ENCODE peak calls at places on chromosomes 2 and 18, in six cellular contexts. Y is colonic mucosa, V is left ventricle myocardium inferior, M is bronchial epithelial cell, L is pancreas, T is lower lobe of right lung. U is an unnamed sample. For H3K36me3, the result is how much of the 10 kb centered on the place peaks cover.

GRCh38 chr2:71685073-71685848 is 231.9 kb downstream of the DYSF start:
- DNase-seq in Y (no peak), V (no peak), M (no peak), L (no peak), T (no peak), U (no peak)

GRCh38 chr18:36821681-36822080 is 7.1 kb downstream of the TPGS2 start:
- DNase-seq in Y (no peak), V (no peak), M (no peak), L (no peak), T (no peak), U (no peak)

GRCh38 chr2:29560566-29560965 is 360.8 kb downstream of the ALK start:
- DNase-seq in Y (no peak), V (no peak), M (no peak), L (no peak), T (no peak), U (no peak)

GRCh38 chr2:145095641-145096435 is 575.9 kb upstream of the ZEB2 start:
- DNase-seq in Y (no peak), V (no peak), M (peak), L (no peak), T (no peak), U (no peak)

GRCh38 chr2:45506756-45507155 is 104.3 kb downstream of the SRBD1 start:
- DNase-seq in Y (no peak), V (no peak), M (no peak), L (no peak), T (no peak), U (no peak)

GRCh38 chr2:97716695-97717617 is 3.6 kb downstream of the ZAP70 start:
- DNase-seq in Y (no peak), V (peak), M (no peak), L (no peak), T (no peak), U (no peak)

GRCh38 chr18:55585586-55586521 is 2.1 kb downstream of the TCF4 start:
- DNase-seq in Y (no peak), V (no peak), M (peak), L (no peak), T (no peak), U (no peak)

GRCh38 chr2:85318222-85319182 is 9.3 kb downstream of the TGOLN2 start:
- DNase-seq in Y (no peak), V (no peak), M (peak), L (no peak), T (no peak), U (no peak)

GRCh38 chr2:219000569-219000960 is 7.3 kb upstream of the CRYBA2 start:
- DNase-seq in Y (peak), V (no peak), M (no peak), L (peak), T (no peak), U (no peak)

GRCh38 chr18:61203151-61203550 is 130.1 kb upstream of the CDH20 start:
- DNase-seq in Y (no peak), V (no peak), M (peak), L (no peak), T (no peak), U (no peak)

GRCh38 chr2:109009920-109010610 is 21.0 kb upstream of the EDAR start:
- DNase-seq in Y (no peak), V (no peak), M (peak), L (no peak), T (no peak), U (no peak)

GRCh38 chr2:58436842-58437241 is 195.7 kb upstream of the FANCL start:
- DNase-seq in Y (no peak), V (no peak), M (peak), L (no peak), T (no peak), U (no peak)

GRCh38 chr2:157056200-157056676 is 201.3 kb upstream of the GALNT5 start:
- DNase-seq in Y (no peak), V (no peak), M (peak), L (no peak), T (no peak), U (no peak)

GRCh38 chr2:27407798-27408491 is 1.4 kb downstream of the PPM1G start:
- DNase-seq in Y (peak), V (no peak), M (peak), L (no peak), T (no peak), U (peak)

GRCh38 chr18:59899298-59900221 is at the start of gene PMAIP1:
- DNase-seq in Y (peak), V (peak), M (peak), L (peak), T (peak), U (peak)

GRCh38 chr2:181552808-181553207 is 95.6 kb downstream of the ITGA4 start:
- DNase-seq in Y (no peak), V (no peak), M (peak), L (no peak), T (no peak), U (no peak)

GRCh38 chr18:46237891-46238290 is 133.7 kb downstream of the HAUS1 start:
- DNase-seq in Y (no peak), V (no peak), M (peak), L (no peak), T (no peak), U (no peak)

GRCh38 chr18:57784816-57785144 is 18.3 kb downstream of the ATP8B1 start:
- DNase-seq in Y (no peak), V (no peak), M (no peak), L (no peak), T (no peak), U (no peak)

GRCh38 chr2:239266779-239267410 is 133.9 kb downstream of the HDAC4 start:
- DNase-seq in Y (no peak), V (no peak), M (no peak), L (no peak), T (no peak), U (no peak)

GRCh38 chr18:31268985-31269406 is 49.0 kb upstream of the DSG1 start:
- DNase-seq in Y (peak), V (no peak), M (peak), L (no peak), T (no peak), U (peak)

GRCh38 chr2:15678894-15679293 is 87.2 kb downstream of the DDX1 start:
- DNase-seq in Y (no peak), V (no peak), M (no peak), L (no peak), T (no peak), U (no peak)

GRCh38 chr2:165499131-165499530 is 29.6 kb downstream of the CSRNP3 start:
- DNase-seq in Y (no peak), V (no peak), M (no peak), L (no peak), T (no peak), U (no peak)

GRCh38 chr18:841647-842370 is 29.8 kb upstream of the YES1 start:
- DNase-seq in Y (no peak), V (no peak), M (no peak), L (no peak), T (no peak), U (no peak)

GRCh38 chr18:35283923-35284794 is 5.9 kb downstream of the ZSCAN30 start:
- DNase-seq in Y (no peak), V (peak), M (no peak), L (no peak), T (no peak), U (no peak)

GRCh38 chr2:15650616-15651366 is 59.1 kb downstream of the DDX1 start:
- DNase-seq in Y (no peak), V (no peak), M (no peak), L (no peak), T (no peak), U (no peak)

GRCh38 chr2:104849618-104850097 is 4.3 kb upstream of the POU3F3 start:
- DNase-seq in Y (peak), V (no peak), M (peak), L (peak), T (no peak), U (peak)

GRCh38 chr18:8943900-8944870 is 158.3 kb upstream of the NDUFV2 start:
- DNase-seq in Y (no peak), V (no peak), M (no peak), L (no peak), T (no peak), U (no peak)

GRCh38 chr2:14944562-14945346 is 312.2 kb downstream of the LRATD1 start:
- DNase-seq in Y (no peak), V (no peak), M (peak), L (peak), T (no peak), U (no peak)

GRCh38 chr2:1967242-1968210 is 223.2 kb upstream of the PXDN start:
- DNase-seq in Y (no peak), V (no peak), M (no peak), L (no peak), T (no peak), U (no peak)

DNA sequence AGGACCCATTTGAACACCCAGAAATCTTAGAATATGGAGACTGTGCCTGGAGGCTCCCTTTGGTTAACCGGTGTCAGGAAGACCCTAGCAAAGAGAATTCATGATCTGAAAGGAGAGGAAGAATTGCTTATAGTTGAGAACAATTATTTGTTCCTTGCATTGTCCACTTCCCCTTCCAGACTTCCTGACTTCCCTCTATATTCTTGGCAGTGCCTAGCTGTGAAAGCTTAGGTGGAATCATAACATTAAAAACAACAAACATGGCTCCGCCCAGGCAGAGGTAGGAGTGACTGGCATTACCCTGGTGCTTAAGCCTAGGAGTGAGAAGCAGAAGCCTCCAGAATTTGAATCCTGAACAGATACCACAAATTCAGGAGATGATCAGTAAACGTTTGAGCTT is 1.9 kb downstream of the TTL start:
- DNase-seq in Y (no peak), V (no peak), M (peak), L (no peak), T (no peak), U (no peak)
- H3K4me3 ChIP-seq in Y (no peak), V (peak), M (no peak), L (no peak), T (peak), U (no peak)

DNA sequence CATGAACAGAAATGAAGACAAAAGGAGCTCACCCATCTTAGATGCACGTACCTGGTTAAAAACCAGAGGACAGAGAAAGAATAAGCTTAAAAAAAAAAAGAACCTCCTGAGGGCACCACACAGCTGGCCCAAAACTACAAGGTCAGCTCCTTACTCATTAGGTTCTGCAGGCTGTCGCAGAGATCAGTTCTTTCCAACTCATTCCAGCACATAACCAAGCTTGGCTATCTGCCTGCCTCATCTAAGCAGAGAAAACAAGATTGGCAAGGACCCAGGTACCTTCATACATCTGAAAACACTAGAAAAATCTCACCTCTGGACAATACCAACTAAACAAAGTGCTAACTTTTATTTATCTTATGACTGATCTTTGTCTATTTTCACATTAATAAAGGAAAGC is 89.9 kb downstream of the NOL10 start:
- DNase-seq in Y (no peak), V (no peak), M (no peak), L (no peak), T (no peak), U (no peak)
- H3K36me3 ChIP-seq in Y (under half), V (half or more), M (under half), L (under half), T (under half), U (under half)

DNA sequence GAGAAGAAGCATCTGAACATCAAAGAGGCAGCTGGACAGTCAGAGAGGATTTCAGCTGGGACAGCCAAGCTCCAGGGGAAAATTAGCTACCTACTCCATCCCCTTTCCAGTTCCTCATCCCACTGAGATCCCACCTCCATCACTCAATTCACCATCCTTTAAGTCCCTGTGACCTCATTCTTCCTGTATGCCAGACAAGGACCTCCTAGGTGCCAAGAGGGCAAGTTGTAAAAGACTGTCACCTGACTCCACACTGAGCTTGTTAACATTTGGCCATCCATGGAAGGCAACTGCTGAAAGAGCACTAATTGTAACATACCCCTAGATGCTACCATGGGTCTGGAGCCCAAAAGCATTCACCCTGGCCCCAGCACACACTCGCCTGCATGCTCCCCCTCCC is 97.8 kb downstream of the KYNU start:
- DNase-seq in Y (no peak), V (no peak), M (peak), L (no peak), T (no peak), U (no peak)
- H3K4me3 ChIP-seq in Y (no peak), V (no peak), M (no peak), L (no peak), T (no peak), U (no peak)

DNA sequence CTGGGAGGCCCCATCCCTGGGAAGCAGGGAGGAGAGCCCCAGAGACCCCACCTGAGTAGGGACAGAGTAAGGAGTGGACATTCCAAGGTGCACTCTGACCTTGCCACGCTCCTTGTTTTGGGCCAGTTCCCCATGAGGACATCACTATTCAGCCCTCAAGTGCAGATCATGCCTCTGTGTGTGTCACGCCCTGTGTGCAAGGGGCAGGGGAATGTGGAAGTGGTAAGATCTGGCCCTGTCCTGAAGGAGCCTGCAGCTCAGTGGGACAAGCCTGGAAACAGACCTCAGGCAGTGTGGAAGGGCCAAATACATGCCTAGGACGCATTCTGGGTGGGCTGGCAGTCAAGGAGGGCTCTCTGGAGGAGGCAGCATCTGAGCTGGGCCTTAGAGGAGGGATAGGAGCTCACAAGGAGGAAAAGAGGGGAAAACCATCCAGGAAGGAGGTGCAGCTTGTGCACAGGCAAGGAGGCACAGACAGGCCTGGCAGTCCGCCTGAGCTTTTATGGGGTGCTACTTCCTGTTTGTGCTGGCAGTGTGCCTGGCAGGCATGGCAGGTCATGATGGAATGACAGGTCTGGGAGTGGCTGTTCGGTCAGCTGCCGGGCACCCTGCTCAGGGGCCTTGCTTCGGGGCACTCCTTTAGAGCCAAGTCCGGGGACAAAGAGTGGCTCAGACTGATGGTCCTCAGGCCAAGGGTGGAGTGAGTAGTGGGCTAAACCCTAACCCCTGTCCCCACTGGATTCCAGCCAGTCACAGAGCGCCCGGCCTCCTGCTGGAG is 3.3 kb downstream of the KLHL30 start:
- DNase-seq in Y (peak), V (peak), M (peak), L (no peak), T (peak), U (peak)
- H3K36me3 ChIP-seq in Y (under half), V (under half), M (under half), L (under half), T (under half), U (under half)

GRCh38 chr2:223723954-223724411 is 113.4 kb downstream of the AP1S3 start:
- DNase-seq in Y (no peak), V (no peak), M (no peak), L (no peak), T (no peak), U (no peak)
- H3K4me3 ChIP-seq in Y (no peak), V (no peak), M (no peak), L (no peak), T (no peak), U (no peak)

U was measured in prostate gland.